ENCODE peak calls at places on chromosomes 6 and 20, in six cellular contexts. I is HFF-Myc; B is OCI-LY7; M is mammary epithelial cell; K is CD4-positive, alpha-beta T cell; C is psoas muscle. S is an unnamed sample.
A peak's percentile ranks its signal among the peaks of the same experiment; 100 is the strongest.

GRCh38 chr6:85660181-85660611 is 17.5 kb upstream of the SYNCRIP start:
- DNase-seq in B (no peak), I (peak; percentile 86), K (no peak), C (peak; percentile 69), M (peak; percentile 91), S (no peak)

GRCh38 chr6:2857580-2858337 is 16.1 kb upstream of the SERPINB1 start:
- DNase-seq in B (peak; percentile 70), K (peak; percentile 50), I (no peak), M (no peak), C (no peak), S (no peak)

GRCh38 chr6:15909290-15910070 is 219.4 kb upstream of the MYLIP start:
- DNase-seq in I (no peak), K (no peak), M (no peak), B (no peak), C (no peak), S (no peak)

GRCh38 chr6:144343736-144344428 is 58.7 kb downstream of the UTRN start:
- DNase-seq in K (peak; percentile 30), M (peak; percentile 41), B (peak; percentile 72), C (no peak), I (no peak), S (no peak)

GRCh38 chr6:43808412-43808811 is 38.4 kb downstream of the VEGFA start:
- DNase-seq in M (no peak), B (no peak), C (no peak), K (no peak), I (no peak), S (no peak)

GRCh38 chr6:163415176-163415619 is 680 bp downstream of the QKI start:
- DNase-seq in K (no peak), B (peak; percentile 49), I (no peak), C (peak; percentile 36), M (no peak), S (no peak)

GRCh38 chr6:149221774-149222070 is 95.8 kb upstream of the TAB2 start:
- DNase-seq in M (peak; percentile 21), C (no peak), I (no peak), B (no peak), K (no peak), S (no peak)

GRCh38 chr6:135075018-135075417 is 20.4 kb upstream of the HBS1L start:
- DNase-seq in B (no peak), K (no peak), C (no peak), I (no peak), M (no peak), S (no peak)

GRCh38 chr6:129673758-129674157 is 36.2 kb downstream of the ARHGAP18 start:
- DNase-seq in C (no peak), B (no peak), M (no peak), K (no peak), I (no peak), S (no peak)

GRCh38 chr6:149001422-149001821 is 254.6 kb downstream of the UST start:
- DNase-seq in M (no peak), I (no peak), K (no peak), B (no peak), C (no peak), S (no peak)

GRCh38 chr6:13795041-13795748 is 19.2 kb downstream of the MCUR1 start:
- DNase-seq in M (peak; percentile 73), B (peak; percentile 80), C (peak; percentile 76), I (peak; percentile 72), K (peak; percentile 80), S (no peak)

GRCh38 chr6:44221961-44222335 is 1.4 kb upstream of the SLC29A1 start:
- DNase-seq in M (no peak), K (no peak), I (no peak), B (no peak), C (no peak), S (no peak)

GRCh38 chr6:111628117-111628866 is 22.6 kb upstream of the TRAF3IP2 start:
- DNase-seq in M (no peak), I (no peak), C (no peak), B (no peak), K (no peak), S (no peak)

GRCh38 chr6:32178547-32179440 is 589 bp downstream of the RNF5 start:
- DNase-seq in M (no peak), I (no peak), K (no peak), C (no peak), B (no peak), S (no peak)

GRCh38 chr6:32181890-32182529 is 2.0 kb downstream of the AGER start:
- DNase-seq in M (no peak), B (no peak), K (no peak), I (no peak), C (no peak), S (no peak)

GRCh38 chr6:32177788-32178546 is at the start of gene RNF5:
- DNase-seq in M (peak; percentile 100), K (peak; percentile 92), I (peak; percentile 100), B (peak; percentile 100), C (peak; percentile 93), S (peak; percentile 93)

GRCh38 chr6:32181148-32181702 is 2.8 kb downstream of the AGER start:
- DNase-seq in C (no peak), M (no peak), K (no peak), I (no peak), B (no peak), S (no peak)

DNA sequence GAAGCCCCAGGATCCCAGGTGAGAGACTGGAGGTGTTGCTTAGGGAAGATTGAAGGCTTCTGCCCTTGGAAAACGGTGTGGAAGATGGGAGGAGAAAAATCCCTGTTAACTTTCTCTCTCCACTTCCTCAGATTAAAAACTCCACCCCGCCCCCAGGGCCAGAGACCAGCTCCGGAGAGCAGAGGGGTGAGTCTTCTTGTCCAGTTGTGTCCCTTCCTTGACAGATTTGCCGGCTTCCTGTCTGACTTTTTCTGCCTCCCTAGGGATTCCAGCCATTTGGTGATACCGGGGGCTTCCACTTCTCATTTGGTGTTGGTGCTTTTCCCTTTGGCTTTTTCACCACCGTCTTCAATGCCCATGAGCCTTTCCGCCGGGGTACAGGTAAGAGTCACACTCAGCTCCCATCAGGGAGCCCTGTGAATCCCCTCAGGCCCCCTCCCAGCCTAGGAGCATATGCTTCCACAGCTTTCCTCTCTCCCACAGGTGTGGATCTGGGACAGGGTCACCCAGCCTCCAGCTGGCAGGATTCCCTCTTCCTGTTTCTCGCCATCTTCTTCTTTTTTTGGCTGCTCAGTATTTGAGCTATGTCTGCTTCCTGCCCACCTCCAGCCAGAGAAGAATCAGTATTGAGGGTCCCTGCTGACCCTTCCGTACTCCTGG is 1.7 kb downstream of the RNF5 start:
- DNase-seq in C (no peak), I (no peak), M (no peak), B (no peak), K (no peak), S (no peak)
- TF ChIP-seq CTCF in C (no peak), I (no peak), M (no peak), B (no peak), K (no peak), S (no peak)

GRCh38 chr6:168874637-168875036 is 379.0 kb downstream of the THBS2 start:
- DNase-seq in K (no peak), C (no peak), M (no peak), I (no peak), B (no peak), S (no peak)

GRCh38 chr6:168875811-168876576 is 377.7 kb downstream of the THBS2 start:
- DNase-seq in B (no peak), M (no peak), K (no peak), C (no peak), I (no peak), S (no peak)

GRCh38 chr6:168870982-168871381 is 382.7 kb downstream of the THBS2 start:
- DNase-seq in C (no peak), M (no peak), K (no peak), I (no peak), B (no peak), S (no peak)

GRCh38 chr6:168871535-168872106 is 382.0 kb downstream of the THBS2 start:
- DNase-seq in I (no peak), C (no peak), K (no peak), B (no peak), M (no peak), S (no peak)

DNA sequence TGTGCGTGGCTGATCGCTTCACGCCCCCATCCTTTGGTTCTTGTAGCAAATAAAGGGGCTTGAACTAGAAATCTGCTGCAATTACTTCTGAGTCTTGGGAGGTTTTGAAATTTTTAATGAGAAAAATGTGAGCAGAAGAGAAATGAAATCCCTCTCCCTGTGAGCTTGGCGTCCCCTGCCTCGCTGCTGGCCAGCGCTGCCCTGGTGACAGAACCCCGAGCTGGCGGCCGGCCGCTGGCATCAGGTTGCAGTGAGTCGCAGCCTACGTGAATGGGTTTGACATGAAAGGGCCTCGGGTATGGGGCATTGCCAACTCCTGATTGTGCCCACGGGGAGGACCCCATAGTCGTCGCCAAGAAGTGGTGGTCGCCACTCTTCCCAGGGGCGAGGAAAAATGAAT is 380.4 kb downstream of the THBS2 start:
- DNase-seq in M (no peak), I (no peak), B (no peak), K (no peak), C (no peak), S (no peak)
- TF ChIP-seq CTCF in M (no peak), I (no peak), B (no peak), K (no peak), C (no peak), S (no peak)

GRCh38 chr20:20869161-20869560 is 156.7 kb upstream of the RALGAPA2 start:
- DNase-seq in M (no peak), C (no peak), I (no peak), B (no peak), K (no peak), S (no peak)

GRCh38 chr20:20860078-20860806 is 147.8 kb upstream of the RALGAPA2 start:
- DNase-seq in C (peak; percentile 86), K (peak; percentile 76), B (peak; percentile 82), M (peak; percentile 72), I (peak; percentile 59), S (peak; percentile 33)

GRCh38 chr20:20859510-20859909 is 147.1 kb upstream of the RALGAPA2 start:
- DNase-seq in B (no peak), I (no peak), C (no peak), K (no peak), M (no peak), S (no peak)

DNA sequence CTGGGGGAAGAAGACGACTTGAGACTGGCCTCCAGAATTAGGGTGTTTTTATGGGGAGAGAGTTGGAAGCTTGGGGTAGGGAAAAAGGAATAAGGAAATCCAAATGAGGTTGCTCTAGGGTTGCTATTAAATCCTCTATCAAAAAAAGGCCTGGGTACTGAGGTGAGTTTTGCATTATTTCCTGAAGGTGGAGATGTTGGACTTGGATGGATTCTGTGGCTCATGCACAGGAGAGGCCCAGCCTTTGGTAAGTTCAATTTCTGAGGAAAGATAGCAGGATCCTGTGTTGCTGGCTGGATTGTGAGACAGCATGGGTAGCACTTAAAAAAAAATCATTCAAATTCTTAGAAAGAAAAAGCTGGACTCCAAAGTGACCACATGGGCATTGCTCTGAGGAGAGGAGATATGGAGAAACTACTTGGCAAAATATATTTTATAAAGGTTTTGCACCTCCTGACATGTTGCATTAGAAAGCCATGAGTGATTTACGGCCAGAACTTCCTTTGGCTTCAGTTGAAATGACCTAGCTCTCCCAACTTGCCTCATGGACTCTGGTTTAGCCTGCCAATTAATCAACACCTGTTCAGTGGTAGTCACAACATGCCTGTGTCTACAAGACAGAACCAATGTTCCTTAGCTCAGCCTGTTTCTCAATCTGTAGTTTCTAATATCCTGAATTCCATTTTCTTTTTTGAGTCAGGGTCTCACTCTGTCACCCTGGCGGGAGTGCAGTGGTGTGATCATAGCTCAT is 152.1 kb upstream of the RALGAPA2 start:
- DNase-seq in K (no peak), I (no peak), B (no peak), M (peak; percentile 17), C (no peak), S (no peak)
- TF ChIP-seq CTCF in K (no peak), I (no peak), B (peak; percentile 32), M (peak; percentile 50), C (peak; percentile 31), S (peak; percentile 35)

GRCh38 chr6:40075051-40075445 is 140.8 kb upstream of the MOCS1 start:
- DNase-seq in K (no peak), M (peak; percentile 77), C (no peak), I (no peak), B (no peak), S (no peak)

GRCh38 chr6:40077315-40077714 is 143.1 kb upstream of the MOCS1 start:
- DNase-seq in B (no peak), C (no peak), I (no peak), K (no peak), M (peak; percentile 78), S (no peak)

GRCh38 chr6:40074292-40075050 is 140.2 kb upstream of the MOCS1 start:
- DNase-seq in B (no peak), I (no peak), C (no peak), K (no peak), M (peak; percentile 80), S (no peak)
- TF ChIP-seq CTCF in B (no peak), I (no peak), C (no peak), K (no peak), M (peak; percentile 32), S (no peak)

S was measured in D721Med.